ENCODE peak calls at places on chromosomes 7 and 10, in six cellular contexts. P, S, V, C, I and W are unnamed samples.
A peak's percentile ranks its signal among the peaks of the same experiment; 100 is the strongest.

GRCh38 chr7:57415730-57416129 is 34.2 kb upstream of the ZNF716 start:
- DNase-seq in P (no peak), S (no peak), V (no peak), C (no peak), I (no peak), W (no peak)

GRCh38 chr7:104767826-104768536 is 246.0 kb upstream of the KMT2E start:
- DNase-seq in P (no peak), S (no peak), V (no peak), C (no peak), I (no peak), W (no peak)

GRCh38 chr10:88113657-88114272 is 250.3 kb downstream of the PTEN start:
- DNase-seq in P (no peak), S (no peak), V (no peak), C (no peak), I (no peak), W (no peak)

GRCh38 chr7:25884265-25884664 is 267.7 kb upstream of the NFE2L3 start:
- DNase-seq in P (no peak), S (no peak), V (no peak), C (no peak), I (no peak), W (no peak)

GRCh38 chr10:44809652-44810051 is 101.5 kb upstream of the TMEM72 start:
- DNase-seq in P (no peak), S (no peak), V (no peak), C (no peak), I (no peak), W (no peak)

GRCh38 chr10:132710746-132711617 is 75.0 kb downstream of the NKX6-2 start:
- DNase-seq in P (no peak), S (no peak), V (no peak), C (no peak), I (no peak), W (no peak)

GRCh38 chr7:65927489-65928448 is 54.2 kb downstream of the GUSB start:
- DNase-seq in P (no peak), S (no peak), V (no peak), C (no peak), I (no peak), W (no peak)

GRCh38 chr7:26646666-26647065 is 217.7 kb downstream of the SKAP2 start:
- DNase-seq in P (peak; percentile 77), S (no peak), V (no peak), C (no peak), I (no peak), W (no peak)

GRCh38 chr7:157808042-157808441 is 471.2 kb downstream of the DNAJB6 start:
- DNase-seq in P (no peak), S (no peak), V (no peak), C (no peak), I (no peak), W (no peak)